ENCODE peak calls at places on chromosome 20, in seven cellular contexts. L is H54, T is lower leg skin, J is D341Med, P is nephron progenitor cell, S is NCI-H510A treated with DMSO at 0.1 percent for 48 hours, V is ureter. E is an unnamed sample.

GRCh38 chr20:58688838-58689237 is 3.8 kb upstream of the NPEPL1 start:
- DNase-seq in L (no peak), S (no peak), V (no peak), P (no peak), T (no peak), J (no peak), E (no peak)

GRCh38 chr20:63782051-63782471 is 42.5 kb downstream of the SLC2A4RG start:
- DNase-seq in T (no peak), J (peak), V (no peak), S (no peak), L (no peak), P (no peak), E (no peak)

GRCh38 chr20:5785146-5785545 is 34.9 kb downstream of the SHLD1 start:
- DNase-seq in S (no peak), J (no peak), L (no peak), V (no peak), T (no peak), P (no peak), E (no peak)

GRCh38 chr20:38073307-38074010 is 39.9 kb downstream of the RPRD1B start:
- DNase-seq in S (peak), J (peak), P (peak), T (peak), V (peak), L (peak), E (no peak)

GRCh38 chr20:64011366-64011779 is 24.6 kb upstream of the C20orf204 start:
- DNase-seq in S (no peak), P (no peak), T (no peak), V (no peak), J (no peak), L (no peak), E (no peak)

GRCh38 chr20:3749689-3750639 is 17.5 kb downstream of the HSPA12B start:
- DNase-seq in P (peak), T (no peak), J (peak), L (peak), S (no peak), V (no peak), E (no peak)

GRCh38 chr20:63163596-63164560 is 52.1 kb downstream of the YTHDF1 start:
- DNase-seq in T (no peak), P (no peak), J (no peak), V (no peak), S (no peak), L (no peak), E (no peak)

GRCh38 chr20:25135031-25135430 is 53.1 kb upstream of the VSX1 start:
- DNase-seq in L (no peak), S (peak), V (no peak), J (no peak), P (no peak), T (no peak), E (no peak)

GRCh38 chr20:52828199-52828598 is 144.0 kb upstream of the TSHZ2 start:
- DNase-seq in P (no peak), J (no peak), S (no peak), T (no peak), V (no peak), L (no peak), E (no peak)

GRCh38 chr20:52800734-52801627 is 171.2 kb upstream of the TSHZ2 start:
- DNase-seq in S (no peak), L (no peak), V (no peak), J (no peak), T (no peak), P (no peak), E (no peak)

GRCh38 chr20:47854687-47855212 is 69.5 kb upstream of the SULF2 start:
- DNase-seq in T (no peak), V (no peak), P (no peak), J (peak), L (peak), S (no peak), E (peak)

GRCh38 chr20:10622657-10623418 is 51.0 kb downstream of the JAG1 start:
- DNase-seq in L (no peak), S (no peak), P (no peak), T (no peak), V (no peak), J (no peak), E (peak)

E was measured in posterior vena cava.